ENCODE peak calls at places on chromosome 3, in eight cellular contexts. One of them, this sample, is unnamed.

GRCh38 chr3:69710153-69710977 is 28.9 kb upstream of the MITF start:
- DNase-seq in colonic mucosa: no peak
- DNase-seq in left lung: no peak
- DNase-seq in AG04450: peak
- DNase-seq in foreskin fibroblast: peak
- DNase-seq in cerebellum: no peak
- DNase-seq in lower leg skin: no peak
- DNase-seq in renal cortical epithelial cell: peak
- DNase-seq in this sample: peak

GRCh38 chr3:134576831-134577230 is 74.0 kb downstream of the KY start:
- DNase-seq in colonic mucosa: no peak
- DNase-seq in left lung: no peak
- DNase-seq in AG04450: no peak
- DNase-seq in foreskin fibroblast: no peak
- DNase-seq in cerebellum: no peak
- DNase-seq in lower leg skin: no peak
- DNase-seq in renal cortical epithelial cell: no peak
- DNase-seq in this sample: no peak

GRCh38 chr3:10299679-10300078 is 6.9 kb upstream of the GHRL start:
- DNase-seq in colonic mucosa: no peak
- DNase-seq in left lung: no peak
- DNase-seq in AG04450: no peak
- DNase-seq in foreskin fibroblast: peak
- DNase-seq in cerebellum: no peak
- DNase-seq in lower leg skin: no peak
- DNase-seq in renal cortical epithelial cell: no peak
- DNase-seq in this sample: no peak

GRCh38 chr3:188659444-188660100 is 505.6 kb downstream of the LPP start:
- DNase-seq in colonic mucosa: no peak
- DNase-seq in left lung: no peak
- DNase-seq in AG04450: no peak
- DNase-seq in foreskin fibroblast: no peak
- DNase-seq in cerebellum: peak
- DNase-seq in lower leg skin: no peak
- DNase-seq in renal cortical epithelial cell: no peak
- DNase-seq in this sample: no peak

GRCh38 chr3:56119575-56120349 is 348.5 kb downstream of the ERC2 start:
- DNase-seq in colonic mucosa: peak
- DNase-seq in left lung: no peak
- DNase-seq in AG04450: no peak
- DNase-seq in foreskin fibroblast: peak
- DNase-seq in cerebellum: no peak
- DNase-seq in lower leg skin: peak
- DNase-seq in renal cortical epithelial cell: peak
- DNase-seq in this sample: no peak

GRCh38 chr3:159208080-159208479 is 406.2 kb downstream of the MFSD1 start:
- DNase-seq in colonic mucosa: no peak
- DNase-seq in left lung: no peak
- DNase-seq in AG04450: no peak
- DNase-seq in foreskin fibroblast: no peak
- DNase-seq in cerebellum: no peak
- DNase-seq in lower leg skin: no peak
- DNase-seq in renal cortical epithelial cell: no peak
- DNase-seq in this sample: no peak

GRCh38 chr3:146757759-146758158 is 152.6 kb upstream of the PLSCR5 start:
- DNase-seq in colonic mucosa: no peak
- DNase-seq in left lung: no peak
- DNase-seq in AG04450: no peak
- DNase-seq in foreskin fibroblast: no peak
- DNase-seq in cerebellum: no peak
- DNase-seq in lower leg skin: no peak
- DNase-seq in renal cortical epithelial cell: no peak
- DNase-seq in this sample: no peak

GRCh38 chr3:25376346-25376745 is 51.7 kb upstream of the RARB start:
- DNase-seq in colonic mucosa: no peak
- DNase-seq in left lung: no peak
- DNase-seq in AG04450: no peak
- DNase-seq in foreskin fibroblast: no peak
- DNase-seq in cerebellum: no peak
- DNase-seq in lower leg skin: no peak
- DNase-seq in renal cortical epithelial cell: no peak
- DNase-seq in this sample: no peak

GRCh38 chr3:129618186-129618820 is 11.8 kb upstream of the PLXND1 start:
- DNase-seq in colonic mucosa: no peak
- DNase-seq in left lung: peak
- DNase-seq in AG04450: no peak
- DNase-seq in foreskin fibroblast: no peak
- DNase-seq in cerebellum: no peak
- DNase-seq in lower leg skin: no peak
- DNase-seq in renal cortical epithelial cell: no peak
- DNase-seq in this sample: no peak

GRCh38 chr3:32440481-32441350 is 49.1 kb downstream of the CMTM7 start:
- DNase-seq in colonic mucosa: peak
- DNase-seq in left lung: no peak
- DNase-seq in AG04450: no peak
- DNase-seq in foreskin fibroblast: no peak
- DNase-seq in cerebellum: no peak
- DNase-seq in lower leg skin: no peak
- DNase-seq in renal cortical epithelial cell: peak
- DNase-seq in this sample: no peak

GRCh38 chr3:14158370-14158769 is 20.0 kb downstream of the XPC start:
- DNase-seq in colonic mucosa: no peak
- DNase-seq in left lung: no peak
- DNase-seq in AG04450: no peak
- DNase-seq in foreskin fibroblast: no peak
- DNase-seq in cerebellum: no peak
- DNase-seq in lower leg skin: no peak
- DNase-seq in renal cortical epithelial cell: no peak
- DNase-seq in this sample: no peak

GRCh38 chr3:194985031-194985578 is 285.9 kb downstream of the XXYLT1 start:
- DNase-seq in colonic mucosa: peak
- DNase-seq in left lung: peak
- DNase-seq in AG04450: peak
- DNase-seq in foreskin fibroblast: peak
- DNase-seq in cerebellum: peak
- DNase-seq in lower leg skin: peak
- DNase-seq in renal cortical epithelial cell: peak
- DNase-seq in this sample: no peak

GRCh38 chr3:32146669-32147315 is 40.4 kb downstream of the GPD1L start:
- DNase-seq in colonic mucosa: no peak
- DNase-seq in left lung: no peak
- DNase-seq in AG04450: no peak
- DNase-seq in foreskin fibroblast: no peak
- DNase-seq in cerebellum: no peak
- DNase-seq in lower leg skin: no peak
- DNase-seq in renal cortical epithelial cell: no peak
- DNase-seq in this sample: no peak

GRCh38 chr3:179811321-179812095 is 158.7 kb downstream of the USP13 start:
- DNase-seq in colonic mucosa: peak
- DNase-seq in left lung: no peak
- DNase-seq in AG04450: peak
- DNase-seq in foreskin fibroblast: peak
- DNase-seq in cerebellum: no peak
- DNase-seq in lower leg skin: no peak
- DNase-seq in renal cortical epithelial cell: peak
- DNase-seq in this sample: peak

GRCh38 chr3:51350751-51351150 is 34.3 kb upstream of the MANF start:
- DNase-seq in colonic mucosa: no peak
- DNase-seq in left lung: no peak
- DNase-seq in AG04450: no peak
- DNase-seq in foreskin fibroblast: no peak
- DNase-seq in cerebellum: peak
- DNase-seq in lower leg skin: no peak
- DNase-seq in renal cortical epithelial cell: no peak
- DNase-seq in this sample: no peak

GRCh38 chr3:48194446-48195071 is 6.3 kb upstream of the CDC25A start:
- DNase-seq in colonic mucosa: peak
- DNase-seq in left lung: no peak
- DNase-seq in AG04450: no peak
- DNase-seq in foreskin fibroblast: peak
- DNase-seq in cerebellum: peak
- DNase-seq in lower leg skin: peak
- DNase-seq in renal cortical epithelial cell: peak
- DNase-seq in this sample: peak

GRCh38 chr3:129867506-129868124 is 25.9 kb downstream of the TMCC1 start:
- DNase-seq in colonic mucosa: no peak
- DNase-seq in left lung: no peak
- DNase-seq in AG04450: no peak
- DNase-seq in foreskin fibroblast: no peak
- DNase-seq in cerebellum: no peak
- DNase-seq in lower leg skin: no peak
- DNase-seq in renal cortical epithelial cell: no peak
- DNase-seq in this sample: no peak

GRCh38 chr3:184769771-184770170 is 42.2 kb upstream of the VPS8 start:
- DNase-seq in colonic mucosa: no peak
- DNase-seq in left lung: no peak
- DNase-seq in AG04450: no peak
- DNase-seq in foreskin fibroblast: no peak
- DNase-seq in cerebellum: no peak
- DNase-seq in lower leg skin: no peak
- DNase-seq in renal cortical epithelial cell: no peak
- DNase-seq in this sample: no peak

GRCh38 chr3:32109256-32109655 is 2.8 kb downstream of the GPD1L start:
- DNase-seq in colonic mucosa: peak
- DNase-seq in left lung: peak
- DNase-seq in AG04450: no peak
- DNase-seq in foreskin fibroblast: peak
- DNase-seq in cerebellum: peak
- DNase-seq in lower leg skin: peak
- DNase-seq in renal cortical epithelial cell: peak
- DNase-seq in this sample: no peak

GRCh38 chr3:13066236-13066635 is 7.0 kb downstream of the IQSEC1 start:
- DNase-seq in colonic mucosa: no peak
- DNase-seq in left lung: no peak
- DNase-seq in AG04450: no peak
- DNase-seq in foreskin fibroblast: no peak
- DNase-seq in cerebellum: no peak
- DNase-seq in lower leg skin: no peak
- DNase-seq in renal cortical epithelial cell: no peak
- DNase-seq in this sample: no peak

GRCh38 chr3:164375538-164375937 is 702.8 kb downstream of the SI start:
- DNase-seq in colonic mucosa: no peak
- DNase-seq in left lung: no peak
- DNase-seq in AG04450: no peak
- DNase-seq in foreskin fibroblast: no peak
- DNase-seq in cerebellum: no peak
- DNase-seq in lower leg skin: no peak
- DNase-seq in renal cortical epithelial cell: no peak
- DNase-seq in this sample: no peak

GRCh38 chr3:154431043-154431442 is 1.1 kb upstream of the GPR149 start:
- DNase-seq in colonic mucosa: no peak
- DNase-seq in left lung: no peak
- DNase-seq in AG04450: no peak
- DNase-seq in foreskin fibroblast: no peak
- DNase-seq in cerebellum: no peak
- DNase-seq in lower leg skin: no peak
- DNase-seq in renal cortical epithelial cell: no peak
- DNase-seq in this sample: no peak

GRCh38 chr3:80769683-80770082 is 991.8 kb downstream of the GBE1 start:
- DNase-seq in colonic mucosa: no peak
- DNase-seq in left lung: no peak
- DNase-seq in AG04450: no peak
- DNase-seq in foreskin fibroblast: no peak
- DNase-seq in cerebellum: no peak
- DNase-seq in lower leg skin: no peak
- DNase-seq in renal cortical epithelial cell: no peak
- DNase-seq in this sample: no peak